ENCODE peak calls at places on chromosomes 12 and 14, in four cellular contexts. Q, E, U and W are unnamed samples.

GRCh38 chr12:57754411-57755193 is at the start of gene MARCHF9:
- DNase-seq in E (no peak), U (peak; percentile 81), Q (peak; percentile 89), W (peak; percentile 50)

GRCh38 chr14:95387826-95388445 is 68.2 kb upstream of the CLMN start:
- DNase-seq in E (no peak), U (no peak), Q (no peak), W (no peak)

GRCh38 chr12:53094394-53094787 is 3.1 kb upstream of the IGFBP6 start:
- DNase-seq in U (no peak), Q (no peak), E (no peak), W (no peak)

GRCh38 chr14:99687284-99688209 is 3.4 kb downstream of the CYP46A1 start:
- DNase-seq in U (peak; percentile 93), E (no peak), Q (peak; percentile 84), W (peak; percentile 66)

GRCh38 chr14:67566908-67567307 is 33.2 kb downstream of the PIGH start:
- DNase-seq in E (no peak), Q (no peak), U (no peak), W (peak; percentile 57)

GRCh38 chr14:83913466-83913865 is 1616.5 kb upstream of the FLRT2 start:
- DNase-seq in E (peak; percentile 43), U (no peak), Q (no peak), W (no peak)

GRCh38 chr12:31866523-31866922 is 92.7 kb upstream of the RESF1 start:
- DNase-seq in Q (no peak), U (no peak), E (no peak), W (no peak)

GRCh38 chr14:99006271-99006670 is 265.7 kb downstream of the BCL11B start:
- DNase-seq in U (no peak), E (no peak), Q (no peak), W (no peak)

GRCh38 chr14:92973265-92973797 is 50.4 kb downstream of the CHGA start:
- DNase-seq in E (peak; percentile 53), U (peak; percentile 100), Q (peak; percentile 88), W (peak; percentile 76)

GRCh38 chr12:120100630-120101029 is 15.9 kb downstream of the RAB35 start:
- DNase-seq in U (no peak), Q (no peak), E (peak; percentile 58), W (no peak)

GRCh38 chr14:91204657-91205056 is 39.8 kb downstream of the GPR68 start:
- DNase-seq in Q (no peak), U (no peak), E (no peak), W (no peak)

GRCh38 chr12:41965996-41966395 is 178.7 kb downstream of the GXYLT1 start:
- DNase-seq in U (no peak), E (no peak), Q (no peak), W (no peak)

GRCh38 chr12:49231881-49232650 is 32.8 kb upstream of the TUBA1C start:
- DNase-seq in U (no peak), Q (no peak), E (no peak), W (peak; percentile 30)

GRCh38 chr14:38442208-38442607 is 186.3 kb upstream of the CLEC14A start:
- DNase-seq in Q (no peak), E (no peak), U (no peak), W (peak; percentile 36)

GRCh38 chr12:28938581-28939301 is 210.3 kb upstream of the FAR2 start:
- DNase-seq in U (no peak), E (no peak), Q (no peak), W (no peak)

GRCh38 chr12:95653761-95654546 is 102.7 kb upstream of the USP44 start:
- DNase-seq in U (no peak), Q (no peak), E (peak; percentile 96), W (no peak)

GRCh38 chr14:61174395-61175386 is 106.4 kb downstream of the TMEM30B start:
- DNase-seq in Q (no peak), E (peak; percentile 82), U (no peak), W (peak; percentile 47)

GRCh38 chr12:111024205-111024794 is 103.9 kb upstream of the MYL2 start:
- DNase-seq in E (peak; percentile 4), U (peak; percentile 90), Q (peak; percentile 78), W (peak; percentile 61)

GRCh38 chr14:26982071-26982470 is 384.2 kb upstream of the NOVA1 start:
- DNase-seq in E (no peak), U (no peak), Q (no peak), W (no peak)

GRCh38 chr12:108457006-108457733 is 57.9 kb upstream of the FICD start:
- DNase-seq in Q (peak; percentile 70), E (peak; percentile 34), U (peak; percentile 52), W (peak; percentile 91)

GRCh38 chr12:105253882-105254513 is 18.0 kb upstream of the APPL2 start:
- DNase-seq in U (no peak), E (peak; percentile 73), Q (no peak), W (peak; percentile 51)

DNA sequence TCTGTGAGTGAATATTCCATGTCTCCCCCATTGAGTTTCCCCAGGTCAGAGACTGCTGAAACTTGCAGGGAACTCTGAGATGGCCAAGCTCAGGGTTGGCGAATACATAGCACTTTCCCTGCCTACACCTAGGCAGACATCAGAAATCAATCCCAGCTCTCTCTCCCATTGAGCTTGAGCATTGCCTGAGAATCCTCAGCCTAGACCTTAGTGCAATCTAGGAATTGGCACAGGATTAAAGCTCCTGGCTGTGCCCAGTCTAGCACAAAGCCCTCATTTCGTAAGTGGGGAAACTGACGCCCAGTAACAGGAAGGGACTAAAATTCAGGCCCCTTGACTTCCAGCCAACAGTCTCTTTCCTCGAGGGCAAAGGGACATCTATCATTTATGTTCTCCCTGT is 72.0 kb upstream of the NCOR2 start:
- DNase-seq in Q (no peak), U (no peak), E (no peak), W (no peak)
- H2AK5ac ChIP-seq in Q (no peak overlapping the region), U (no peak overlapping the region), E (no peak overlapping the region), W (no peak overlapping the region)

GRCh38 chr14:33576014-33576413 is 374.9 kb downstream of the EGLN3 start:
- DNase-seq in Q (no peak), E (no peak), U (no peak), W (no peak)
- H3K56ac ChIP-seq in Q (no peak overlapping the region), E (no peak overlapping the region), U (no peak overlapping the region), W (no peak overlapping the region)

GRCh38 chr12:51348116-51348515 is 1.6 kb upstream of the CELA1 start:
- DNase-seq in U (no peak), E (no peak), Q (no peak), W (no peak)

GRCh38 chr12:51346581-51346980 is at the start of gene CELA1:
- DNase-seq in U (no peak), Q (no peak), E (no peak), W (no peak)

GRCh38 chr12:51342416-51342815 is 4.1 kb downstream of the CELA1 start:
- DNase-seq in Q (no peak), E (no peak), U (no peak), W (no peak)

GRCh38 chr12:51343201-51343600 is 3.3 kb downstream of the CELA1 start:
- DNase-seq in Q (no peak), E (no peak), U (no peak), W (no peak)

GRCh38 chr12:51345681-51346080 is 798 bp downstream of the CELA1 start:
- DNase-seq in Q (no peak), U (no peak), E (peak; percentile 16), W (no peak)
- H2AK5ac ChIP-seq in Q (no peak overlapping the region), U (no peak overlapping the region), E (peak overlapping the region; percentile 21), W (no peak overlapping the region)

GRCh38 chr12:51994539-51994820 is 12.3 kb upstream of the TAMALIN start:
- DNase-seq in U (no peak), Q (no peak), E (no peak), W (no peak)
- H3K56ac ChIP-seq in U (no peak overlapping the region), Q (no peak overlapping the region), E (no peak overlapping the region), W (no peak overlapping the region)

DNA sequence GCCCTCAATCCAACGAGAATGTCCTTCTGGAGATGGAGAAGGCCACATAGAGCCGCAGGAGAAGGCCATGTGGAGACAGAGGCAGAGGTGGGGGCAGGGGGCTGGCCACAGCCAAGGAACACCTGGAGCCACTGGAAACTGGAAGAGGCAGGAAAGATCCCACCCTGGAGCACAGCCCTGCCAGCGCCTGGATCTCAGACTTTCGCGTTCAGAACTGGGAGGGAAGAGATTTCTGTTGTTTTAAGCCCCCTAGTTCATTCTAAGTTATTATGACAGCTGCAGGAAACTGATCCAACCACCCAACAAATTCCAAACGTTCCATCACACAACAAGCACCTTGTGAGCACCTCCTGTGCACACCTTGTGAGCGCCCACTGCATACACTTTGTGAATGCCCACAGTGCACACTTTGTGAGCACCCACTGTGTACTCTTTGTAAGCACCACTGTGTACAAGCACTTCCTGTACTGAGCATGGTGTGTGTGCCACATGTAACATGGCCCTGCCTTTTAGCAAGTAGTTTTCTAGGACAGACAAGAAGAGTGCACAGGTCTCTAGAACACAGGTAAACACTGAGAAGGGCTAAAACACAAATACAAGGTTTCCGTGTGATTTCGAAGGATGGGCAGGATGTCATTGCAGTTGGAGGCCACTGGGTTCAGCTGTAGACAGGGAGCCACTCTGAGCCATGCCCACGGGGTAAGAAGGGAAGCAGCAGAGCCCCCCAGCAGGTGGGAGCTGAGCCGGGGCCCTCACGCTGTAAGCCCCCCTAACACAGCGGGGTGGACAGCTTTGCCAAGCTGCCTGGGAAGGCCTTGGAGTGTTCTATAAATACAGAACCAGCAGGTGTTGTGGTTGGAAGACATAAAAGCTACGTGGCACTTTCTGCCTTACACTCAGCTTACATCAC is 15.4 kb downstream of the RIMBP2 start:
- DNase-seq in Q (peak; percentile 23), U (peak; percentile 42), E (no peak), W (no peak)
- H2AK5ac ChIP-seq in Q (no peak overlapping the region), U (no peak overlapping the region), E (no peak overlapping the region), W (no peak overlapping the region)

GRCh38 chr12:18492372-18493025 is 231.2 kb downstream of the PIK3C2G start:
- DNase-seq in U (no peak), E (peak; percentile 72), Q (no peak), W (no peak)
- H3K56ac ChIP-seq in U (no peak overlapping the region), E (no peak overlapping the region), Q (no peak overlapping the region), W (no peak overlapping the region)

DNA sequence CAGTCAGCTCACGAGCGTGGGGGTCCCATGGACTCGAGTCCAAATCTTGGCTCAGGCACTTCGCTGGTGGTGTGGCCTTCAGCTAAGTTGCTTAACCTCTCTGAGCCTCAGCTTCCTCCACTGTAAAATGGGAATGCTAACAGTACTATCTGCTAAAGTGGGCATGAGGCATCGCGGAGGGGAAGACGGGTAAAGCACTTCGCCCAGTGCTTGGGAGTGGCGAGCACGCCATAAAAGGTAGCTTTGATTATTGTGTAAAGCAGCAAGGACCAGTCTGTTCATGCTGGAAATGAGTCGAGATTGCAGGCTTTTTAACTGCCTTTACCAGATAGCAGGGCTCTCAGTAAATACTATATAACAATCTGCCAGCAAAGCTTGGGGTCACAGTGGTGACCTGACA is 24.5 kb downstream of the HRK start:
- DNase-seq in E (no peak), U (no peak), Q (no peak), W (no peak)
- H2AK5ac ChIP-seq in E (no peak overlapping the region), U (no peak overlapping the region), Q (no peak overlapping the region), W (no peak overlapping the region)